ENCODE peak calls at places on chromosome 20, in four cellular contexts. W, E, L and X are unnamed samples.

GRCh38 chr20:18362916-18363315 is 74.6 kb downstream of the ZNF133 start:
- DNase-seq in W (no peak), E (no peak), L (no peak), X (no peak)

GRCh38 chr20:2984956-2985661 is 58.3 kb upstream of the GNRH2 start:
- DNase-seq in W (no peak), E (peak), L (peak), X (peak)

GRCh38 chr20:9492067-9492466 is 22.3 kb upstream of the LAMP5 start:
- DNase-seq in W (no peak), E (no peak), L (no peak), X (no peak)

GRCh38 chr20:1282966-1283365 is 16.9 kb downstream of the SNPH start:
- DNase-seq in W (no peak), E (no peak), L (no peak), X (no peak)

GRCh38 chr20:39878809-39879208 is 810.2 kb downstream of the MAFB start:
- DNase-seq in W (no peak), E (no peak), L (no peak), X (no peak)

GRCh38 chr20:14384411-14384810 is 47.0 kb upstream of the FLRT3 start:
- DNase-seq in W (no peak), E (no peak), L (no peak), X (peak)

GRCh38 chr20:1816384-1817381 is 78.5 kb upstream of the SIRPA start:
- DNase-seq in W (no peak), E (no peak), L (peak), X (peak)

GRCh38 chr20:4375881-4376280 is 345.8 kb upstream of the PRND start:
- DNase-seq in W (no peak), E (no peak), L (peak), X (peak)

GRCh38 chr20:4764805-4765204 is 43.1 kb downstream of the PRND start:
- DNase-seq in W (no peak), E (no peak), L (no peak), X (no peak)

GRCh38 chr20:37864275-37864674 is 38.7 kb upstream of the VSTM2L start:
- DNase-seq in W (no peak), E (no peak), L (no peak), X (no peak)

GRCh38 chr20:13356591-13356990 is 135.5 kb downstream of the ISM1 start:
- DNase-seq in W (no peak), E (no peak), L (no peak), X (no peak)

GRCh38 chr20:9981834-9982233 is 53.0 kb upstream of the ANKEF1 start:
- DNase-seq in W (no peak), E (no peak), L (peak), X (peak)

GRCh38 chr20:62508641-62509051 is 32.9 kb upstream of the GATA5 start:
- DNase-seq in W (no peak), E (no peak), L (no peak), X (no peak)

GRCh38 chr20:16713056-16713455 is 16.8 kb upstream of the SNRPB2 start:
- DNase-seq in W (no peak), E (no peak), L (no peak), X (no peak)

GRCh38 chr20:25037288-25038102 is 20.4 kb downstream of the ACSS1 start:
- DNase-seq in W (no peak), E (no peak), L (no peak), X (peak)

GRCh38 chr20:1786061-1786460 is 109.1 kb upstream of the SIRPA start:
- DNase-seq in W (no peak), E (no peak), L (no peak), X (no peak)

GRCh38 chr20:60224914-60225313 is 266.7 kb downstream of the CDH26 start:
- DNase-seq in W (peak), E (peak), L (no peak), X (peak)